ENCODE peak calls at places on chromosomes 1 and 21, in five cellular contexts. F is SK-N-SH; W is effector memory CD4-positive, alpha-beta T cell; H is IMR-90; D is aorta. Z is an unnamed sample. For H3K9me3, the result is how much of the 10 kb centered on the place peaks cover.

GRCh38 chr1:170698711-170699275 is 34.9 kb downstream of the PRRX1 start:
- DNase-seq in H (peak), F (no peak), W (no peak), D (no peak), Z (no peak)

GRCh38 chr1:233183226-233184020 is 112.1 kb downstream of the PCNX2 start:
- DNase-seq in W (no peak), D (no peak), F (no peak), H (peak), Z (no peak)

GRCh38 chr1:51564124-51564523 is 45.1 kb upstream of the EPS15 start:
- DNase-seq in H (peak), W (no peak), D (no peak), F (no peak), Z (no peak)

GRCh38 chr1:117512728-117513321 is 93.0 kb upstream of the TENT5C start:
- DNase-seq in D (no peak), W (no peak), H (peak), F (no peak), Z (no peak)

GRCh38 chr21:36767096-36767495 is 68.2 kb downstream of the SIM2 start:
- DNase-seq in W (no peak), F (no peak), D (no peak), H (no peak), Z (no peak)

GRCh38 chr1:239243003-239243402 is 143.4 kb upstream of the CHRM3 start:
- DNase-seq in H (no peak), F (no peak), D (no peak), W (no peak), Z (no peak)

GRCh38 chr21:40504825-40505224 is 342.1 kb downstream of the DSCAM start:
- DNase-seq in H (no peak), F (no peak), W (no peak), D (no peak), Z (no peak)

GRCh38 chr1:117674521-117675400 is 68.9 kb downstream of the TENT5C start:
- DNase-seq in H (peak), F (no peak), W (peak), D (no peak), Z (no peak)

GRCh38 chr1:150525348-150525747 is 9.8 kb downstream of the FALEC start:
- DNase-seq in H (no peak), D (no peak), W (no peak), F (no peak), Z (no peak)

GRCh38 chr1:37509181-37509580 is 5.4 kb downstream of the MEAF6 start:
- DNase-seq in W (no peak), H (peak), D (no peak), F (peak), Z (no peak)

GRCh38 chr21:25449950-25450349 is 157.3 kb downstream of the MRPL39 start:
- DNase-seq in H (no peak), D (no peak), W (no peak), F (no peak), Z (no peak)

GRCh38 chr1:11045428-11046269 is 1.4 kb downstream of the MASP2 start:
- DNase-seq in D (peak), W (no peak), F (peak), H (no peak), Z (peak)

GRCh38 chr1:84611796-84612195 is 37.6 kb upstream of the CTBS start:
- DNase-seq in F (no peak), H (peak), D (no peak), W (no peak), Z (no peak)

GRCh38 chr1:59751801-59752200 is 62.9 kb upstream of the HOOK1 start:
- DNase-seq in H (peak), W (no peak), D (no peak), F (no peak), Z (no peak)

GRCh38 chr1:40404670-40405462 is 31.3 kb downstream of the SMAP2 start:
- DNase-seq in W (no peak), H (peak), F (peak), D (no peak), Z (no peak)

GRCh38 chr1:24905355-24905978 is 24.6 kb downstream of the RUNX3 start:
- DNase-seq in H (no peak), W (no peak), F (no peak), D (peak), Z (peak)

GRCh38 chr1:47643506-47644215 is 205.8 kb downstream of the FOXD2 start:
- DNase-seq in H (no peak), W (no peak), F (no peak), D (no peak), Z (no peak)

GRCh38 chr1:48048980-48049379 is 51.8 kb upstream of the TRABD2B start:
- DNase-seq in F (no peak), H (no peak), D (no peak), W (no peak), Z (no peak)

GRCh38 chr1:196372896-196373536 is 235.2 kb downstream of the KCNT2 start:
- DNase-seq in W (no peak), D (no peak), H (peak), F (peak), Z (no peak)

GRCh38 chr1:155183775-155184221 is 10.1 kb downstream of the TRIM46 start:
- DNase-seq in F (no peak), W (no peak), H (no peak), D (peak), Z (no peak)

DNA sequence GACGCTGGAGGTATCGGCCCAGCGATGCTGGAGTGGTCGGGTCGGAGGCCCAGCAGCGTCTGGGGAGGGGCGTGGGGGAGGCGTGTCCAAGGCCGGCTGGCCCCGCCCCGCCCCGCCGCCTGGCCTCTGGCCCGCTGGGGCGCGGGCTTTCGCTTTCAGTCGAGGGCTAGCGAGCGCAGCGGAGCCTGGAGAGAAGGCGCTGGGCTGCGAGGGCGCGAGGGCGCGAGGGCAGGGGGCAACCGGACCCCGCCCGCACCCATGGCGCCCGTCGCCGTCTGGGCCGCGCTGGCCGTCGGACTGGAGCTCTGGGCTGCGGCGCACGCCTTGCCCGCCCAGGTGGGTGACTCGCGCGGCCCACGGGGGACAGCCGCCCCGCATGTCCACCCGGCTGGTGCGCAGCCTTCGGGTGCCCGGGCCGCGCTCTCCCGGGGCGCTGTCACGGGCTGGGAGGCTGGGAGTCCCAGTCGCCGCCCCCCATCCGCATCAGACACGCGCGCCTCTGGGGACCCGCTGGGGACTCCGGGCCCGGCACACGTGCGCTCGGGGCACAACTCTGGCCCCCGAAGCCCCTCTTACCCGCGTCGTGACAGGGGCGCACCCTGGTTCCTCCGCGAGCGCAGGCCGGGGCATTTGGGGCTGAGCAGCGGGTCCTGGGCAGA is at the start of gene TNFRSF1B:
- DNase-seq in W (peak), F (peak), D (peak), H (peak), Z (peak)
- H3K4me3 ChIP-seq in W (peak), F (peak), D (no peak), H (peak), Z (peak)

GRCh38 chr1:35080171-35080854 is 1.1 kb downstream of the ZMYM1 start:
- DNase-seq in F (no peak), H (no peak), D (no peak), W (no peak), Z (no peak)
- H3K27ac ChIP-seq in F (no peak), H (no peak), D (no peak), W (peak), Z (peak)

GRCh38 chr1:49416758-49417157 is 607.0 kb downstream of the AGBL4 start:
- DNase-seq in H (no peak), F (no peak), W (no peak), D (no peak), Z (no peak)
- H3K9me3 ChIP-seq in H (under half), F (under half), W (under half), D (under half), Z (under half)

GRCh38 chr1:234970371-234970730 is 158.3 kb downstream of the TOMM20 start:
- DNase-seq in H (peak), F (no peak), D (no peak), W (no peak), Z (no peak)
- H3K4me3 ChIP-seq in H (peak), F (peak), D (no peak), W (no peak), Z (peak)

DNA sequence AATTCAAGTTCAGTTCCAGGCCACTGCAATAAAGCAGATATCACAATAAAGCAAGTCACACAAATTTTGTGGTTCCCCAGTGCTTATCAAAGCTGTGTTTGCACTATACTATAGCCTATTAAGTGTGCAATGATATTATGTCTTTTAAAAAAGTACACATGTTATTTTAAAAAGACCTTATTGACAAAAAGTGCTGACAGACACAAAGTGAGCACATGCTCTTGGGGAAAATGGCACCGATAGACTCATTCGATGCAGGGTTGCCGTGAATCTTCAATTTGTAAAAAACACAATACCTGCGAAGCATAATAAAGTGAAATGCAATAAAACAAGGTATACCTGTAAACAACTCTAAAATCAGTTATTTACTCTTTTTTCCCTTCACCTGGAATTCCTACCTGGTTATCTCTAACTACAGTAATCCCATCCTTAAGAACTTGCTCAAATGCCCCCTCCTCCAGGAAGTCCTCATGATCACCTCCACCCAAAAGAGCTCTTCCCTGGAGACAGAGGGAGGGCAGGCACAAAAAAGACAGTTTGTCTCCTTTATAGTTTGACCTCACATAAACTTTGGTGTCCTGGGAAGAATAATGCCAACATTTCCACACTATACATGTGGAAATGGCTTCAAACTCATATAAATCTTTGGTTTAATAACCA is 9.7 kb upstream of the C1orf198 start:
- DNase-seq in H (no peak), W (no peak), F (no peak), D (no peak), Z (no peak)
- H3K27ac ChIP-seq in H (peak), W (no peak), F (peak), D (no peak), Z (no peak)

DNA sequence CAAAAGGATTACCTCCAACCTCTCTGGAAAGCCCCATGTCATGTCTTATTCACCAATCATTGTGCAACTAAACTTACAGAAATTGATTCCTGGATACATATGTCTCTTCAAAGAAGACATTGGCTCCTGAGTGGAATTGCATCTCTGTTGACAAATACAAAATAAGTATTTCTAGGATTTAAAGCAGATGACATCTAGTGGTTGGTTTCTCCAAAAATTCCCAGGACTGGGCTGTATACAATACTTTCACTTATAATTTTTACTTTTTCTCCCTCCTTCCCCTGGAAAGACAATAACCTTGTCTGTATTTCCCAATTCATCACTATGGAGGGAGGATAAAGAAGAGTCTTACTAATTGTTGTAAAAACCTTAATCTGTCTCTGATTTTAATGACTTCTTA is 1347.4 kb downstream of the NCAM2 start:
- DNase-seq in F (no peak), W (no peak), D (no peak), H (no peak), Z (no peak)
- H3K9me3 ChIP-seq in F (under half), W (under half), D (under half), H (under half), Z (under half)

Z was measured in upper lobe of right lung.